ENCODE peak calls at places on chromosomes 11 and 22, in nine cellular contexts. J is stimulated activated CD4-positive, alpha-beta T cell treated with anti-CD3 and anti-CD28 coated beads, Interleukin-1b, Interleukin-23, amount 100 ng/mL, for 1 hour; K is fibroblast of lung; I is esophagus muscularis mucosa; B is A549; T is LoVo; S is activated naive CD8-positive, alpha-beta T cell treated with anti-CD3 and anti-CD28 coated beads, Interleukin-2, amount 50 U/mL, for 24 hours; C is H9; U is M059J. H is an unnamed sample.

GRCh38 chr11:10493041-10493663 is 38.1 kb downstream of the AMPD3 start:
- DNase-seq in T (no peak), S (no peak), K (no peak), U (no peak), I (peak; percentile 90), C (peak; percentile 21), B (no peak), J (no peak), H (no peak)

GRCh38 chr11:1435820-1436467 is 46.2 kb downstream of the BRSK2 start:
- DNase-seq in K (no peak), I (no peak), U (no peak), C (peak; percentile 66), T (no peak), S (peak; percentile 6), B (peak; percentile 41), J (no peak), H (peak; percentile 9)

GRCh38 chr11:17683378-17684161 is 35.8 kb upstream of the MYOD1 start:
- DNase-seq in T (peak; percentile 32), K (peak; percentile 93), S (no peak), C (no peak), U (peak; percentile 98), B (peak; percentile 58), J (no peak), I (no peak), H (no peak)

GRCh38 chr11:58503361-58503856 is 4.5 kb downstream of the OR5B21 start:
- DNase-seq in K (peak; percentile 5), T (no peak), S (no peak), U (no peak), B (no peak), J (no peak), C (no peak), I (no peak), H (no peak)

GRCh38 chr11:68403831-68404230 is 56.7 kb upstream of the PPP6R3 start:
- DNase-seq in K (no peak), B (no peak), I (no peak), C (no peak), T (no peak), J (no peak), U (no peak), S (no peak), H (no peak)

GRCh38 chr11:129846508-129847335 is 31.1 kb downstream of the TMEM45B start:
- DNase-seq in K (peak; percentile 99), J (no peak), B (peak; percentile 61), U (peak; percentile 98), I (no peak), C (no peak), T (peak; percentile 74), S (no peak), H (peak; percentile 44)

GRCh38 chr11:44116433-44116832 is 21.0 kb downstream of the EXT2 start:
- DNase-seq in U (no peak), S (no peak), T (no peak), K (no peak), C (no peak), J (no peak), I (no peak), B (no peak), H (no peak)

GRCh38 chr11:119204066-119204465 is 2.1 kb upstream of the CBL start:
- DNase-seq in J (no peak), K (no peak), S (no peak), T (no peak), U (no peak), B (no peak), C (no peak), I (no peak), H (no peak)

GRCh38 chr11:69915151-69915500 is 95.9 kb upstream of the FGF3 start:
- DNase-seq in T (peak; percentile 51), B (peak; percentile 23), I (no peak), U (peak; percentile 50), S (no peak), C (no peak), J (no peak), K (peak; percentile 53), H (no peak)

GRCh38 chr22:38111941-38112355 is 1.5 kb upstream of the BAIAP2L2 start:
- DNase-seq in U (no peak), S (no peak), B (no peak), C (no peak), T (peak; percentile 20), J (no peak), K (no peak), I (no peak), H (no peak)

GRCh38 chr11:134624166-134624920 is 212.3 kb upstream of the B3GAT1 start:
- DNase-seq in I (no peak), K (no peak), T (no peak), C (no peak), J (no peak), S (no peak), B (no peak), U (no peak), H (no peak)

GRCh38 chr22:49866646-49867045 is 13.0 kb downstream of the ZBED4 start:
- DNase-seq in C (no peak), T (no peak), K (no peak), S (no peak), J (no peak), I (no peak), B (no peak), U (no peak), H (peak; percentile 84)

GRCh38 chr11:75780888-75781287 is 12.3 kb downstream of the DGAT2 start:
- DNase-seq in T (no peak), C (no peak), I (no peak), K (no peak), B (no peak), U (no peak), J (no peak), S (no peak), H (no peak)

GRCh38 chr22:19678949-19679348 is 35.4 kb upstream of the SEPTIN5 start:
- DNase-seq in U (no peak), K (no peak), I (no peak), T (no peak), J (no peak), C (no peak), B (no peak), S (no peak), H (no peak)

GRCh38 chr11:85627332-85627997 is at the start of gene DLG2:
- DNase-seq in K (peak; percentile 41), B (no peak), U (peak; percentile 64), T (no peak), J (no peak), S (no peak), C (no peak), I (no peak), H (no peak)

GRCh38 chr22:44561139-44561840 is 63.3 kb upstream of the RTL6 start:
- DNase-seq in T (no peak), C (no peak), S (no peak), K (no peak), J (no peak), I (no peak), B (no peak), U (no peak), H (peak; percentile 22)

GRCh38 chr11:65204646-65205601 is 23.2 kb downstream of the CAPN1 start:
- DNase-seq in J (peak; percentile 35), I (no peak), S (peak; percentile 64), B (peak; percentile 48), U (peak; percentile 21), K (peak; percentile 15), T (no peak), C (peak; percentile 92), H (no peak)

GRCh38 chr22:36258750-36259619 is 6.1 kb downstream of the APOL1 start:
- DNase-seq in J (no peak), B (no peak), S (peak; percentile 31), K (peak; percentile 53), T (no peak), U (no peak), C (peak; percentile 76), I (no peak), H (no peak)

GRCh38 chr11:34630544-34630943 is 9.7 kb downstream of the EHF start:
- DNase-seq in T (peak; percentile 66), K (no peak), S (no peak), I (no peak), B (peak; percentile 24), U (no peak), J (no peak), C (no peak), H (no peak)

GRCh38 chr11:75557649-75558494 is 4.2 kb upstream of the SERPINH1 start:
- DNase-seq in C (peak; percentile 42), T (no peak), B (no peak), S (no peak), K (peak; percentile 97), U (peak; percentile 79), I (no peak), J (no peak), H (no peak)

GRCh38 chr11:62710001-62710345 is 2.5 kb downstream of the GNG3 start:
- DNase-seq in B (no peak), S (peak; percentile 33), J (no peak), C (no peak), I (no peak), T (no peak), K (no peak), U (peak; percentile 62), H (no peak)

GRCh38 chr11:120649316-120649715 is 137.8 kb downstream of the GRIK4 start:
- DNase-seq in J (no peak), I (no peak), T (no peak), K (no peak), S (no peak), C (no peak), B (no peak), U (no peak), H (no peak)

GRCh38 chr22:36540867-36541642 is 12.1 kb upstream of the EIF3D start:
- DNase-seq in K (peak; percentile 69), S (no peak), T (peak; percentile 39), C (no peak), B (no peak), J (no peak), U (peak; percentile 88), I (no peak), H (no peak)

GRCh38 chr22:47052236-47053012 is 290.0 kb downstream of the TBC1D22A start:
- DNase-seq in K (no peak), J (no peak), B (no peak), I (no peak), U (no peak), S (no peak), C (no peak), T (no peak), H (no peak)

GRCh38 chr11:85826096-85826855 is 15.3 kb upstream of the SYTL2 start:
- DNase-seq in U (peak; percentile 46), T (peak; percentile 41), K (peak; percentile 38), I (no peak), C (peak; percentile 54), B (peak; percentile 58), J (no peak), S (peak; percentile 22), H (peak; percentile 8)

GRCh38 chr11:73230931-73231330 is 12.8 kb downstream of the P2RY2 start:
- DNase-seq in T (no peak), K (no peak), J (no peak), I (no peak), B (no peak), S (no peak), C (no peak), U (no peak), H (no peak)

GRCh38 chr22:38034278-38034882 is 22.8 kb upstream of the PICK1 start:
- DNase-seq in B (peak; percentile 82), I (no peak), U (peak; percentile 88), C (peak; percentile 87), K (peak; percentile 91), J (no peak), T (no peak), S (no peak), H (no peak)

GRCh38 chr11:68314886-68315580 is 2.6 kb downstream of the LRP5 start:
- DNase-seq in U (peak; percentile 86), B (peak; percentile 60), T (no peak), J (no peak), I (no peak), C (no peak), K (peak; percentile 73), S (no peak), H (no peak)

GRCh38 chr22:47146941-47147340 is 384.5 kb downstream of the TBC1D22A start:
- DNase-seq in C (no peak), S (no peak), J (no peak), I (no peak), K (no peak), T (no peak), U (no peak), B (no peak), H (no peak)

GRCh38 chr22:37675930-37676571 is 615 bp downstream of the LGALS1 start:
- DNase-seq in T (no peak), K (peak; percentile 25), U (peak; percentile 56), C (no peak), S (peak; percentile 46), I (no peak), J (no peak), B (peak; percentile 24), H (no peak)

GRCh38 chr11:45155627-45156180 is 9.3 kb downstream of the PRDM11 start:
- DNase-seq in C (no peak), T (no peak), S (no peak), K (no peak), U (no peak), J (no peak), B (no peak), I (no peak), H (no peak)

H was measured in Jurkat, Clone E6-1.